ENCODE peak calls at places on chromosomes 3 and 15, in nine cellular contexts. One of them, this sample, is unnamed.
A peak's percentile ranks its signal among the peaks of the same experiment; 100 is the strongest.

GRCh38 chr15:40115670-40116093 is 7.0 kb upstream of the BMF start:
- DNase-seq in posterior cingulate gyrus: no peak
- DNase-seq in HCT116: no peak
- DNase-seq in NCI-H2081: no peak
- DNase-seq in MCF 10A: peak; percentile 43
- DNase-seq in stimulated activated CD8-positive, alpha-beta memory T cell treated with anti-CD3 and anti-CD28 coated beads, Interleukin-12 subunit alpha, Interleukin-12 subunit beta, amount 100 ng/mL, for 1 hour: no peak
- DNase-seq in activated T-helper 1 cell treated with anti-CD3 and anti-CD28 coated beads, Interleukin-2, amount 50 U/mL, for 16 hours: no peak
- DNase-seq in stimulated activated CD4-positive, alpha-beta T cell treated with anti-CD3 and anti-CD28 coated beads, Interleukin-15, amount 100 ng/mL, for 24 hours: peak; percentile 63
- DNase-seq in uterus: no peak
- DNase-seq in this sample: peak; percentile 89

GRCh38 chr15:29107291-29107890 is 162.2 kb downstream of the NSMCE3 start:
- DNase-seq in posterior cingulate gyrus: no peak
- DNase-seq in HCT116: no peak
- DNase-seq in NCI-H2081: no peak
- DNase-seq in MCF 10A: no peak
- DNase-seq in stimulated activated CD8-positive, alpha-beta memory T cell treated with anti-CD3 and anti-CD28 coated beads, Interleukin-12 subunit alpha, Interleukin-12 subunit beta, amount 100 ng/mL, for 1 hour: no peak
- DNase-seq in activated T-helper 1 cell treated with anti-CD3 and anti-CD28 coated beads, Interleukin-2, amount 50 U/mL, for 16 hours: no peak
- DNase-seq in stimulated activated CD4-positive, alpha-beta T cell treated with anti-CD3 and anti-CD28 coated beads, Interleukin-15, amount 100 ng/mL, for 24 hours: no peak
- DNase-seq in uterus: no peak
- DNase-seq in this sample: no peak

GRCh38 chr3:179181993-179182551 is 33.9 kb downstream of the PIK3CA start:
- DNase-seq in posterior cingulate gyrus: no peak
- DNase-seq in HCT116: no peak
- DNase-seq in NCI-H2081: no peak
- DNase-seq in MCF 10A: peak; percentile 32
- DNase-seq in stimulated activated CD8-positive, alpha-beta memory T cell treated with anti-CD3 and anti-CD28 coated beads, Interleukin-12 subunit alpha, Interleukin-12 subunit beta, amount 100 ng/mL, for 1 hour: no peak
- DNase-seq in activated T-helper 1 cell treated with anti-CD3 and anti-CD28 coated beads, Interleukin-2, amount 50 U/mL, for 16 hours: no peak
- DNase-seq in stimulated activated CD4-positive, alpha-beta T cell treated with anti-CD3 and anti-CD28 coated beads, Interleukin-15, amount 100 ng/mL, for 24 hours: peak; percentile 9
- DNase-seq in uterus: no peak
- DNase-seq in this sample: no peak

GRCh38 chr3:23159929-23160328 is 43.2 kb upstream of the UBE2E2 start:
- DNase-seq in posterior cingulate gyrus: no peak
- DNase-seq in HCT116: no peak
- DNase-seq in NCI-H2081: no peak
- DNase-seq in MCF 10A: peak; percentile 66
- DNase-seq in stimulated activated CD8-positive, alpha-beta memory T cell treated with anti-CD3 and anti-CD28 coated beads, Interleukin-12 subunit alpha, Interleukin-12 subunit beta, amount 100 ng/mL, for 1 hour: no peak
- DNase-seq in activated T-helper 1 cell treated with anti-CD3 and anti-CD28 coated beads, Interleukin-2, amount 50 U/mL, for 16 hours: no peak
- DNase-seq in stimulated activated CD4-positive, alpha-beta T cell treated with anti-CD3 and anti-CD28 coated beads, Interleukin-15, amount 100 ng/mL, for 24 hours: no peak
- DNase-seq in uterus: no peak
- DNase-seq in this sample: no peak

GRCh38 chr3:138187296-138188012 is at the start of gene ARMC8:
- DNase-seq in posterior cingulate gyrus: peak; percentile 52
- DNase-seq in HCT116: peak; percentile 73
- DNase-seq in NCI-H2081: peak; percentile 68
- DNase-seq in MCF 10A: peak; percentile 43
- DNase-seq in stimulated activated CD8-positive, alpha-beta memory T cell treated with anti-CD3 and anti-CD28 coated beads, Interleukin-12 subunit alpha, Interleukin-12 subunit beta, amount 100 ng/mL, for 1 hour: no peak
- DNase-seq in activated T-helper 1 cell treated with anti-CD3 and anti-CD28 coated beads, Interleukin-2, amount 50 U/mL, for 16 hours: peak; percentile 7
- DNase-seq in stimulated activated CD4-positive, alpha-beta T cell treated with anti-CD3 and anti-CD28 coated beads, Interleukin-15, amount 100 ng/mL, for 24 hours: no peak
- DNase-seq in uterus: peak; percentile 49
- DNase-seq in this sample: peak; percentile 70

GRCh38 chr3:186609247-186609868 is 3.5 kb upstream of the AHSG start:
- DNase-seq in posterior cingulate gyrus: no peak
- DNase-seq in HCT116: peak; percentile 41
- DNase-seq in NCI-H2081: no peak
- DNase-seq in MCF 10A: peak; percentile 74
- DNase-seq in stimulated activated CD8-positive, alpha-beta memory T cell treated with anti-CD3 and anti-CD28 coated beads, Interleukin-12 subunit alpha, Interleukin-12 subunit beta, amount 100 ng/mL, for 1 hour: no peak
- DNase-seq in activated T-helper 1 cell treated with anti-CD3 and anti-CD28 coated beads, Interleukin-2, amount 50 U/mL, for 16 hours: no peak
- DNase-seq in stimulated activated CD4-positive, alpha-beta T cell treated with anti-CD3 and anti-CD28 coated beads, Interleukin-15, amount 100 ng/mL, for 24 hours: peak; percentile 11
- DNase-seq in uterus: no peak
- DNase-seq in this sample: peak; percentile 51

GRCh38 chr3:32401541-32402052 is 9.9 kb downstream of the CMTM7 start:
- DNase-seq in posterior cingulate gyrus: peak; percentile 68
- DNase-seq in HCT116: no peak
- DNase-seq in NCI-H2081: peak; percentile 91
- DNase-seq in MCF 10A: peak; percentile 55
- DNase-seq in stimulated activated CD8-positive, alpha-beta memory T cell treated with anti-CD3 and anti-CD28 coated beads, Interleukin-12 subunit alpha, Interleukin-12 subunit beta, amount 100 ng/mL, for 1 hour: peak; percentile 41
- DNase-seq in activated T-helper 1 cell treated with anti-CD3 and anti-CD28 coated beads, Interleukin-2, amount 50 U/mL, for 16 hours: peak; percentile 43
- DNase-seq in stimulated activated CD4-positive, alpha-beta T cell treated with anti-CD3 and anti-CD28 coated beads, Interleukin-15, amount 100 ng/mL, for 24 hours: peak; percentile 69
- DNase-seq in uterus: peak; percentile 73
- DNase-seq in this sample: peak; percentile 74

GRCh38 chr3:182568206-182568605 is 225.1 kb upstream of the ATP11B start:
- DNase-seq in posterior cingulate gyrus: no peak
- DNase-seq in HCT116: no peak
- DNase-seq in NCI-H2081: peak; percentile 56
- DNase-seq in MCF 10A: no peak
- DNase-seq in stimulated activated CD8-positive, alpha-beta memory T cell treated with anti-CD3 and anti-CD28 coated beads, Interleukin-12 subunit alpha, Interleukin-12 subunit beta, amount 100 ng/mL, for 1 hour: no peak
- DNase-seq in activated T-helper 1 cell treated with anti-CD3 and anti-CD28 coated beads, Interleukin-2, amount 50 U/mL, for 16 hours: no peak
- DNase-seq in stimulated activated CD4-positive, alpha-beta T cell treated with anti-CD3 and anti-CD28 coated beads, Interleukin-15, amount 100 ng/mL, for 24 hours: no peak
- DNase-seq in uterus: no peak
- DNase-seq in this sample: no peak

GRCh38 chr3:170469151-170470062 is 50.7 kb downstream of the CLDN11 start:
- DNase-seq in posterior cingulate gyrus: no peak
- DNase-seq in HCT116: no peak
- DNase-seq in NCI-H2081: peak; percentile 72
- DNase-seq in MCF 10A: no peak
- DNase-seq in stimulated activated CD8-positive, alpha-beta memory T cell treated with anti-CD3 and anti-CD28 coated beads, Interleukin-12 subunit alpha, Interleukin-12 subunit beta, amount 100 ng/mL, for 1 hour: no peak
- DNase-seq in activated T-helper 1 cell treated with anti-CD3 and anti-CD28 coated beads, Interleukin-2, amount 50 U/mL, for 16 hours: no peak
- DNase-seq in stimulated activated CD4-positive, alpha-beta T cell treated with anti-CD3 and anti-CD28 coated beads, Interleukin-15, amount 100 ng/mL, for 24 hours: no peak
- DNase-seq in uterus: peak; percentile 53
- DNase-seq in this sample: no peak

GRCh38 chr15:78308422-78309021 is 9.1 kb upstream of the SKIC8 start:
- DNase-seq in posterior cingulate gyrus: peak; percentile 66
- DNase-seq in HCT116: peak; percentile 54
- DNase-seq in NCI-H2081: peak; percentile 79
- DNase-seq in MCF 10A: peak; percentile 68
- DNase-seq in stimulated activated CD8-positive, alpha-beta memory T cell treated with anti-CD3 and anti-CD28 coated beads, Interleukin-12 subunit alpha, Interleukin-12 subunit beta, amount 100 ng/mL, for 1 hour: peak; percentile 10
- DNase-seq in activated T-helper 1 cell treated with anti-CD3 and anti-CD28 coated beads, Interleukin-2, amount 50 U/mL, for 16 hours: no peak
- DNase-seq in stimulated activated CD4-positive, alpha-beta T cell treated with anti-CD3 and anti-CD28 coated beads, Interleukin-15, amount 100 ng/mL, for 24 hours: peak; percentile 74
- DNase-seq in uterus: no peak
- DNase-seq in this sample: peak; percentile 72

GRCh38 chr3:249587-250262 is 53.2 kb downstream of the CHL1 start:
- DNase-seq in posterior cingulate gyrus: no peak
- DNase-seq in HCT116: no peak
- DNase-seq in NCI-H2081: no peak
- DNase-seq in MCF 10A: no peak
- DNase-seq in stimulated activated CD8-positive, alpha-beta memory T cell treated with anti-CD3 and anti-CD28 coated beads, Interleukin-12 subunit alpha, Interleukin-12 subunit beta, amount 100 ng/mL, for 1 hour: no peak
- DNase-seq in activated T-helper 1 cell treated with anti-CD3 and anti-CD28 coated beads, Interleukin-2, amount 50 U/mL, for 16 hours: no peak
- DNase-seq in stimulated activated CD4-positive, alpha-beta T cell treated with anti-CD3 and anti-CD28 coated beads, Interleukin-15, amount 100 ng/mL, for 24 hours: no peak
- DNase-seq in uterus: no peak
- DNase-seq in this sample: no peak

GRCh38 chr15:84975871-84976351 is 5.7 kb upstream of the PDE8A start:
- DNase-seq in posterior cingulate gyrus: no peak
- DNase-seq in HCT116: no peak
- DNase-seq in NCI-H2081: no peak
- DNase-seq in MCF 10A: no peak
- DNase-seq in stimulated activated CD8-positive, alpha-beta memory T cell treated with anti-CD3 and anti-CD28 coated beads, Interleukin-12 subunit alpha, Interleukin-12 subunit beta, amount 100 ng/mL, for 1 hour: no peak
- DNase-seq in activated T-helper 1 cell treated with anti-CD3 and anti-CD28 coated beads, Interleukin-2, amount 50 U/mL, for 16 hours: no peak
- DNase-seq in stimulated activated CD4-positive, alpha-beta T cell treated with anti-CD3 and anti-CD28 coated beads, Interleukin-15, amount 100 ng/mL, for 24 hours: no peak
- DNase-seq in uterus: no peak
- DNase-seq in this sample: no peak

GRCh38 chr3:117322866-117323265 is 613.3 kb downstream of the TUSC7 start:
- DNase-seq in posterior cingulate gyrus: no peak
- DNase-seq in HCT116: no peak
- DNase-seq in NCI-H2081: no peak
- DNase-seq in MCF 10A: peak; percentile 33
- DNase-seq in stimulated activated CD8-positive, alpha-beta memory T cell treated with anti-CD3 and anti-CD28 coated beads, Interleukin-12 subunit alpha, Interleukin-12 subunit beta, amount 100 ng/mL, for 1 hour: no peak
- DNase-seq in activated T-helper 1 cell treated with anti-CD3 and anti-CD28 coated beads, Interleukin-2, amount 50 U/mL, for 16 hours: no peak
- DNase-seq in stimulated activated CD4-positive, alpha-beta T cell treated with anti-CD3 and anti-CD28 coated beads, Interleukin-15, amount 100 ng/mL, for 24 hours: no peak
- DNase-seq in uterus: no peak
- DNase-seq in this sample: no peak

GRCh38 chr3:126349611-126350501 is 7.4 kb downstream of the KLF15 start:
- DNase-seq in posterior cingulate gyrus: no peak
- DNase-seq in HCT116: no peak
- DNase-seq in NCI-H2081: no peak
- DNase-seq in MCF 10A: no peak
- DNase-seq in stimulated activated CD8-positive, alpha-beta memory T cell treated with anti-CD3 and anti-CD28 coated beads, Interleukin-12 subunit alpha, Interleukin-12 subunit beta, amount 100 ng/mL, for 1 hour: no peak
- DNase-seq in activated T-helper 1 cell treated with anti-CD3 and anti-CD28 coated beads, Interleukin-2, amount 50 U/mL, for 16 hours: no peak
- DNase-seq in stimulated activated CD4-positive, alpha-beta T cell treated with anti-CD3 and anti-CD28 coated beads, Interleukin-15, amount 100 ng/mL, for 24 hours: no peak
- DNase-seq in uterus: peak; percentile 8
- DNase-seq in this sample: no peak

GRCh38 chr15:77819841-77820728 is 187.4 kb upstream of the LINGO1 start:
- DNase-seq in posterior cingulate gyrus: no peak
- DNase-seq in HCT116: peak; percentile 38
- DNase-seq in NCI-H2081: peak; percentile 43
- DNase-seq in MCF 10A: peak; percentile 26
- DNase-seq in stimulated activated CD8-positive, alpha-beta memory T cell treated with anti-CD3 and anti-CD28 coated beads, Interleukin-12 subunit alpha, Interleukin-12 subunit beta, amount 100 ng/mL, for 1 hour: no peak
- DNase-seq in activated T-helper 1 cell treated with anti-CD3 and anti-CD28 coated beads, Interleukin-2, amount 50 U/mL, for 16 hours: no peak
- DNase-seq in stimulated activated CD4-positive, alpha-beta T cell treated with anti-CD3 and anti-CD28 coated beads, Interleukin-15, amount 100 ng/mL, for 24 hours: peak; percentile 20
- DNase-seq in uterus: no peak
- DNase-seq in this sample: no peak

GRCh38 chr3:146903927-146904326 is 298.8 kb upstream of the PLSCR5 start:
- DNase-seq in posterior cingulate gyrus: no peak
- DNase-seq in HCT116: no peak
- DNase-seq in NCI-H2081: no peak
- DNase-seq in MCF 10A: no peak
- DNase-seq in stimulated activated CD8-positive, alpha-beta memory T cell treated with anti-CD3 and anti-CD28 coated beads, Interleukin-12 subunit alpha, Interleukin-12 subunit beta, amount 100 ng/mL, for 1 hour: no peak
- DNase-seq in activated T-helper 1 cell treated with anti-CD3 and anti-CD28 coated beads, Interleukin-2, amount 50 U/mL, for 16 hours: no peak
- DNase-seq in stimulated activated CD4-positive, alpha-beta T cell treated with anti-CD3 and anti-CD28 coated beads, Interleukin-15, amount 100 ng/mL, for 24 hours: no peak
- DNase-seq in uterus: no peak
- DNase-seq in this sample: no peak

GRCh38 chr3:183904833-183905780 is 20.4 kb upstream of the PARL start:
- DNase-seq in posterior cingulate gyrus: no peak
- DNase-seq in HCT116: no peak
- DNase-seq in NCI-H2081: no peak
- DNase-seq in MCF 10A: no peak
- DNase-seq in stimulated activated CD8-positive, alpha-beta memory T cell treated with anti-CD3 and anti-CD28 coated beads, Interleukin-12 subunit alpha, Interleukin-12 subunit beta, amount 100 ng/mL, for 1 hour: no peak
- DNase-seq in activated T-helper 1 cell treated with anti-CD3 and anti-CD28 coated beads, Interleukin-2, amount 50 U/mL, for 16 hours: no peak
- DNase-seq in stimulated activated CD4-positive, alpha-beta T cell treated with anti-CD3 and anti-CD28 coated beads, Interleukin-15, amount 100 ng/mL, for 24 hours: no peak
- DNase-seq in uterus: no peak
- DNase-seq in this sample: no peak

GRCh38 chr3:171261487-171261886 is 198.7 kb downstream of the TNIK start:
- DNase-seq in posterior cingulate gyrus: no peak
- DNase-seq in HCT116: peak; percentile 69
- DNase-seq in NCI-H2081: no peak
- DNase-seq in MCF 10A: peak; percentile 62
- DNase-seq in stimulated activated CD8-positive, alpha-beta memory T cell treated with anti-CD3 and anti-CD28 coated beads, Interleukin-12 subunit alpha, Interleukin-12 subunit beta, amount 100 ng/mL, for 1 hour: no peak
- DNase-seq in activated T-helper 1 cell treated with anti-CD3 and anti-CD28 coated beads, Interleukin-2, amount 50 U/mL, for 16 hours: no peak
- DNase-seq in stimulated activated CD4-positive, alpha-beta T cell treated with anti-CD3 and anti-CD28 coated beads, Interleukin-15, amount 100 ng/mL, for 24 hours: no peak
- DNase-seq in uterus: no peak
- DNase-seq in this sample: no peak

GRCh38 chr3:18567293-18567692 is 142.2 kb upstream of the SATB1 start:
- DNase-seq in posterior cingulate gyrus: no peak
- DNase-seq in HCT116: no peak
- DNase-seq in NCI-H2081: no peak
- DNase-seq in MCF 10A: no peak
- DNase-seq in stimulated activated CD8-positive, alpha-beta memory T cell treated with anti-CD3 and anti-CD28 coated beads, Interleukin-12 subunit alpha, Interleukin-12 subunit beta, amount 100 ng/mL, for 1 hour: no peak
- DNase-seq in activated T-helper 1 cell treated with anti-CD3 and anti-CD28 coated beads, Interleukin-2, amount 50 U/mL, for 16 hours: no peak
- DNase-seq in stimulated activated CD4-positive, alpha-beta T cell treated with anti-CD3 and anti-CD28 coated beads, Interleukin-15, amount 100 ng/mL, for 24 hours: no peak
- DNase-seq in uterus: no peak
- DNase-seq in this sample: no peak

GRCh38 chr3:14725564-14726420 is 50.9 kb downstream of the C3orf20 start:
- DNase-seq in posterior cingulate gyrus: no peak
- DNase-seq in HCT116: no peak
- DNase-seq in NCI-H2081: no peak
- DNase-seq in MCF 10A: no peak
- DNase-seq in stimulated activated CD8-positive, alpha-beta memory T cell treated with anti-CD3 and anti-CD28 coated beads, Interleukin-12 subunit alpha, Interleukin-12 subunit beta, amount 100 ng/mL, for 1 hour: no peak
- DNase-seq in activated T-helper 1 cell treated with anti-CD3 and anti-CD28 coated beads, Interleukin-2, amount 50 U/mL, for 16 hours: no peak
- DNase-seq in stimulated activated CD4-positive, alpha-beta T cell treated with anti-CD3 and anti-CD28 coated beads, Interleukin-15, amount 100 ng/mL, for 24 hours: no peak
- DNase-seq in uterus: peak; percentile 71
- DNase-seq in this sample: no peak

GRCh38 chr3:80688814-80689213 is 921.0 kb upstream of the ROBO1 start:
- DNase-seq in posterior cingulate gyrus: no peak
- DNase-seq in HCT116: no peak
- DNase-seq in NCI-H2081: peak; percentile 28
- DNase-seq in MCF 10A: peak; percentile 34
- DNase-seq in stimulated activated CD8-positive, alpha-beta memory T cell treated with anti-CD3 and anti-CD28 coated beads, Interleukin-12 subunit alpha, Interleukin-12 subunit beta, amount 100 ng/mL, for 1 hour: no peak
- DNase-seq in activated T-helper 1 cell treated with anti-CD3 and anti-CD28 coated beads, Interleukin-2, amount 50 U/mL, for 16 hours: no peak
- DNase-seq in stimulated activated CD4-positive, alpha-beta T cell treated with anti-CD3 and anti-CD28 coated beads, Interleukin-15, amount 100 ng/mL, for 24 hours: no peak
- DNase-seq in uterus: no peak
- DNase-seq in this sample: no peak

GRCh38 chr15:31268911-31269784 is 57.5 kb upstream of the KLF13 start:
- DNase-seq in posterior cingulate gyrus: no peak
- DNase-seq in HCT116: no peak
- DNase-seq in NCI-H2081: no peak
- DNase-seq in MCF 10A: no peak
- DNase-seq in stimulated activated CD8-positive, alpha-beta memory T cell treated with anti-CD3 and anti-CD28 coated beads, Interleukin-12 subunit alpha, Interleukin-12 subunit beta, amount 100 ng/mL, for 1 hour: no peak
- DNase-seq in activated T-helper 1 cell treated with anti-CD3 and anti-CD28 coated beads, Interleukin-2, amount 50 U/mL, for 16 hours: no peak
- DNase-seq in stimulated activated CD4-positive, alpha-beta T cell treated with anti-CD3 and anti-CD28 coated beads, Interleukin-15, amount 100 ng/mL, for 24 hours: no peak
- DNase-seq in uterus: no peak
- DNase-seq in this sample: no peak

GRCh38 chr3:171497546-171497945 is 37.3 kb upstream of the TNIK start:
- DNase-seq in posterior cingulate gyrus: no peak
- DNase-seq in HCT116: no peak
- DNase-seq in NCI-H2081: no peak
- DNase-seq in MCF 10A: no peak
- DNase-seq in stimulated activated CD8-positive, alpha-beta memory T cell treated with anti-CD3 and anti-CD28 coated beads, Interleukin-12 subunit alpha, Interleukin-12 subunit beta, amount 100 ng/mL, for 1 hour: no peak
- DNase-seq in activated T-helper 1 cell treated with anti-CD3 and anti-CD28 coated beads, Interleukin-2, amount 50 U/mL, for 16 hours: no peak
- DNase-seq in stimulated activated CD4-positive, alpha-beta T cell treated with anti-CD3 and anti-CD28 coated beads, Interleukin-15, amount 100 ng/mL, for 24 hours: no peak
- DNase-seq in uterus: no peak
- DNase-seq in this sample: no peak

GRCh38 chr3:182509312-182509711 is 284.0 kb upstream of the ATP11B start:
- DNase-seq in posterior cingulate gyrus: no peak
- DNase-seq in HCT116: no peak
- DNase-seq in NCI-H2081: no peak
- DNase-seq in MCF 10A: no peak
- DNase-seq in stimulated activated CD8-positive, alpha-beta memory T cell treated with anti-CD3 and anti-CD28 coated beads, Interleukin-12 subunit alpha, Interleukin-12 subunit beta, amount 100 ng/mL, for 1 hour: no peak
- DNase-seq in activated T-helper 1 cell treated with anti-CD3 and anti-CD28 coated beads, Interleukin-2, amount 50 U/mL, for 16 hours: no peak
- DNase-seq in stimulated activated CD4-positive, alpha-beta T cell treated with anti-CD3 and anti-CD28 coated beads, Interleukin-15, amount 100 ng/mL, for 24 hours: no peak
- DNase-seq in uterus: no peak
- DNase-seq in this sample: no peak

GRCh38 chr3:187022403-187023029 is 92.2 kb downstream of the ST6GAL1 start:
- DNase-seq in posterior cingulate gyrus: no peak
- DNase-seq in HCT116: no peak
- DNase-seq in NCI-H2081: no peak
- DNase-seq in MCF 10A: no peak
- DNase-seq in stimulated activated CD8-positive, alpha-beta memory T cell treated with anti-CD3 and anti-CD28 coated beads, Interleukin-12 subunit alpha, Interleukin-12 subunit beta, amount 100 ng/mL, for 1 hour: no peak
- DNase-seq in activated T-helper 1 cell treated with anti-CD3 and anti-CD28 coated beads, Interleukin-2, amount 50 U/mL, for 16 hours: no peak
- DNase-seq in stimulated activated CD4-positive, alpha-beta T cell treated with anti-CD3 and anti-CD28 coated beads, Interleukin-15, amount 100 ng/mL, for 24 hours: no peak
- DNase-seq in uterus: no peak
- DNase-seq in this sample: no peak

GRCh38 chr3:189513281-189514151 is 117.7 kb upstream of the TP63 start:
- DNase-seq in posterior cingulate gyrus: no peak
- DNase-seq in HCT116: no peak
- DNase-seq in NCI-H2081: peak; percentile 45
- DNase-seq in MCF 10A: peak; percentile 61
- DNase-seq in stimulated activated CD8-positive, alpha-beta memory T cell treated with anti-CD3 and anti-CD28 coated beads, Interleukin-12 subunit alpha, Interleukin-12 subunit beta, amount 100 ng/mL, for 1 hour: no peak
- DNase-seq in activated T-helper 1 cell treated with anti-CD3 and anti-CD28 coated beads, Interleukin-2, amount 50 U/mL, for 16 hours: no peak
- DNase-seq in stimulated activated CD4-positive, alpha-beta T cell treated with anti-CD3 and anti-CD28 coated beads, Interleukin-15, amount 100 ng/mL, for 24 hours: no peak
- DNase-seq in uterus: no peak
- DNase-seq in this sample: no peak

GRCh38 chr15:51600114-51600513 is 22.5 kb downstream of the DMXL2 start:
- DNase-seq in posterior cingulate gyrus: no peak
- DNase-seq in HCT116: peak; percentile 91
- DNase-seq in NCI-H2081: no peak
- DNase-seq in MCF 10A: peak; percentile 76
- DNase-seq in stimulated activated CD8-positive, alpha-beta memory T cell treated with anti-CD3 and anti-CD28 coated beads, Interleukin-12 subunit alpha, Interleukin-12 subunit beta, amount 100 ng/mL, for 1 hour: no peak
- DNase-seq in activated T-helper 1 cell treated with anti-CD3 and anti-CD28 coated beads, Interleukin-2, amount 50 U/mL, for 16 hours: no peak
- DNase-seq in stimulated activated CD4-positive, alpha-beta T cell treated with anti-CD3 and anti-CD28 coated beads, Interleukin-15, amount 100 ng/mL, for 24 hours: peak; percentile 11
- DNase-seq in uterus: no peak
- DNase-seq in this sample: no peak

GRCh38 chr3:108322352-108322751 is 26.0 kb downstream of the HHLA2 start:
- DNase-seq in posterior cingulate gyrus: no peak
- DNase-seq in HCT116: no peak
- DNase-seq in NCI-H2081: no peak
- DNase-seq in MCF 10A: no peak
- DNase-seq in stimulated activated CD8-positive, alpha-beta memory T cell treated with anti-CD3 and anti-CD28 coated beads, Interleukin-12 subunit alpha, Interleukin-12 subunit beta, amount 100 ng/mL, for 1 hour: no peak
- DNase-seq in activated T-helper 1 cell treated with anti-CD3 and anti-CD28 coated beads, Interleukin-2, amount 50 U/mL, for 16 hours: no peak
- DNase-seq in stimulated activated CD4-positive, alpha-beta T cell treated with anti-CD3 and anti-CD28 coated beads, Interleukin-15, amount 100 ng/mL, for 24 hours: no peak
- DNase-seq in uterus: no peak
- DNase-seq in this sample: no peak

GRCh38 chr3:32153414-32154016 is 47.1 kb downstream of the GPD1L start:
- DNase-seq in posterior cingulate gyrus: no peak
- DNase-seq in HCT116: no peak
- DNase-seq in NCI-H2081: peak; percentile 52
- DNase-seq in MCF 10A: no peak
- DNase-seq in stimulated activated CD8-positive, alpha-beta memory T cell treated with anti-CD3 and anti-CD28 coated beads, Interleukin-12 subunit alpha, Interleukin-12 subunit beta, amount 100 ng/mL, for 1 hour: no peak
- DNase-seq in activated T-helper 1 cell treated with anti-CD3 and anti-CD28 coated beads, Interleukin-2, amount 50 U/mL, for 16 hours: no peak
- DNase-seq in stimulated activated CD4-positive, alpha-beta T cell treated with anti-CD3 and anti-CD28 coated beads, Interleukin-15, amount 100 ng/mL, for 24 hours: no peak
- DNase-seq in uterus: no peak
- DNase-seq in this sample: no peak

GRCh38 chr15:101288905-101289513 is 6.0 kb downstream of the SNRPA1 start:
- DNase-seq in posterior cingulate gyrus: no peak
- DNase-seq in HCT116: peak; percentile 42
- DNase-seq in NCI-H2081: peak; percentile 39
- DNase-seq in MCF 10A: peak; percentile 61
- DNase-seq in stimulated activated CD8-positive, alpha-beta memory T cell treated with anti-CD3 and anti-CD28 coated beads, Interleukin-12 subunit alpha, Interleukin-12 subunit beta, amount 100 ng/mL, for 1 hour: no peak
- DNase-seq in activated T-helper 1 cell treated with anti-CD3 and anti-CD28 coated beads, Interleukin-2, amount 50 U/mL, for 16 hours: no peak
- DNase-seq in stimulated activated CD4-positive, alpha-beta T cell treated with anti-CD3 and anti-CD28 coated beads, Interleukin-15, amount 100 ng/mL, for 24 hours: no peak
- DNase-seq in uterus: no peak
- DNase-seq in this sample: peak; percentile 49

GRCh38 chr3:58884457-58884856 is 165.4 kb downstream of the CFAP20DC start:
- DNase-seq in posterior cingulate gyrus: no peak
- DNase-seq in HCT116: no peak
- DNase-seq in NCI-H2081: no peak
- DNase-seq in MCF 10A: no peak
- DNase-seq in stimulated activated CD8-positive, alpha-beta memory T cell treated with anti-CD3 and anti-CD28 coated beads, Interleukin-12 subunit alpha, Interleukin-12 subunit beta, amount 100 ng/mL, for 1 hour: no peak
- DNase-seq in activated T-helper 1 cell treated with anti-CD3 and anti-CD28 coated beads, Interleukin-2, amount 50 U/mL, for 16 hours: no peak
- DNase-seq in stimulated activated CD4-positive, alpha-beta T cell treated with anti-CD3 and anti-CD28 coated beads, Interleukin-15, amount 100 ng/mL, for 24 hours: no peak
- DNase-seq in uterus: no peak
- DNase-seq in this sample: no peak